ENCODE peak calls at places on chromosomes 12 and 14, in eight cellular contexts. I is Panc1, D is GM23338, G is HCT116, Y is GM12878, E is K562, B is upper lobe of left lung, L is HepG2. T is an unnamed sample.

GRCh38 chr14:77390188-77390587 is 13.0 kb downstream of the SAMD15 start:
- ATAC-seq in B (no peak), I (no peak), Y (no peak), E (peak), G (no peak), L (peak), D (no peak), T (no peak)

GRCh38 chr12:105261010-105261409 is 25.0 kb upstream of the APPL2 start:
- ATAC-seq in G (no peak), Y (peak), D (no peak), E (no peak), I (no peak), B (no peak), L (no peak), T (no peak)

GRCh38 chr14:52413729-52414453 is 99.8 kb downstream of the PTGER2 start:
- ATAC-seq in Y (peak), G (no peak), B (peak), I (no peak), D (no peak), L (no peak), E (no peak), T (no peak)

GRCh38 chr12:59579616-59580015 is 16.2 kb upstream of the SLC16A7 start:
- ATAC-seq in L (no peak), E (no peak), D (no peak), Y (no peak), I (no peak), G (no peak), B (no peak), T (no peak)

GRCh38 chr14:68882235-68882634 is 89.4 kb upstream of the ZFP36L1 start:
- ATAC-seq in L (no peak), D (no peak), I (no peak), B (no peak), G (no peak), Y (no peak), E (no peak), T (no peak)

GRCh38 chr14:99232406-99233214 is 39.4 kb downstream of the BCL11B start:
- ATAC-seq in E (no peak), Y (peak), B (no peak), L (no peak), G (no peak), I (no peak), D (no peak), T (no peak)

GRCh38 chr14:46018846-46019420 is 632.6 kb downstream of the RPL10L start:
- ATAC-seq in I (no peak), D (no peak), G (no peak), E (no peak), L (no peak), Y (no peak), B (no peak), T (no peak)

GRCh38 chr12:11635341-11635740 is 14.1 kb upstream of the ETV6 start:
- ATAC-seq in E (no peak), D (no peak), G (no peak), Y (no peak), L (no peak), I (no peak), B (no peak), T (no peak)

GRCh38 chr12:99983721-99984258 is 946 bp downstream of the ANKS1B start:
- ATAC-seq in G (no peak), I (peak), B (no peak), D (peak), L (peak), Y (no peak), E (no peak), T (peak)

GRCh38 chr14:71908141-71908540 is 24.1 kb upstream of the RGS6 start:
- ATAC-seq in Y (no peak), B (no peak), D (no peak), I (no peak), E (no peak), L (no peak), G (no peak), T (no peak)

GRCh38 chr12:71694099-71694820 is 8.4 kb downstream of the TMEM19 start:
- ATAC-seq in E (peak), D (no peak), L (peak), G (no peak), Y (peak), B (no peak), I (no peak), T (no peak)

GRCh38 chr14:30980980-30981379 is 44.5 kb upstream of the AP4S1 start:
- ATAC-seq in Y (peak), I (no peak), D (no peak), E (no peak), G (no peak), B (no peak), L (peak), T (no peak)

GRCh38 chr12:19641235-19642080 is 202.2 kb downstream of the AEBP2 start:
- ATAC-seq in L (no peak), E (no peak), B (no peak), Y (no peak), G (no peak), D (no peak), I (no peak), T (no peak)

GRCh38 chr14:96584907-96585671 is 82.9 kb downstream of the PAPOLA start:
- ATAC-seq in I (no peak), B (no peak), D (peak), E (no peak), Y (no peak), L (no peak), G (no peak), T (no peak)

GRCh38 chr12:59077153-59077930 is 157.0 kb upstream of the LRIG3 start:
- ATAC-seq in E (no peak), B (no peak), G (no peak), I (no peak), D (no peak), L (no peak), Y (no peak), T (no peak)

GRCh38 chr12:32532951-32533350 is 133.6 kb downstream of the FGD4 start:
- ATAC-seq in I (no peak), D (peak), E (no peak), Y (no peak), B (no peak), G (no peak), L (no peak), T (no peak)

GRCh38 chr14:61712137-61712536 is 16.8 kb downstream of the HIF1A start:
- ATAC-seq in Y (peak), E (no peak), I (no peak), B (no peak), D (no peak), L (no peak), G (no peak), T (no peak)

GRCh38 chr12:81492131-81492720 is 266.9 kb downstream of the PPFIA2 start:
- ATAC-seq in G (no peak), D (no peak), L (no peak), E (no peak), I (no peak), B (no peak), Y (no peak), T (no peak)
- TF ChIP-seq POLR2AphosphoS5 in G (no peak), D (no peak), L (no peak), E (no peak), I (no peak), B (no peak), Y (no peak), T (no peak)

DNA sequence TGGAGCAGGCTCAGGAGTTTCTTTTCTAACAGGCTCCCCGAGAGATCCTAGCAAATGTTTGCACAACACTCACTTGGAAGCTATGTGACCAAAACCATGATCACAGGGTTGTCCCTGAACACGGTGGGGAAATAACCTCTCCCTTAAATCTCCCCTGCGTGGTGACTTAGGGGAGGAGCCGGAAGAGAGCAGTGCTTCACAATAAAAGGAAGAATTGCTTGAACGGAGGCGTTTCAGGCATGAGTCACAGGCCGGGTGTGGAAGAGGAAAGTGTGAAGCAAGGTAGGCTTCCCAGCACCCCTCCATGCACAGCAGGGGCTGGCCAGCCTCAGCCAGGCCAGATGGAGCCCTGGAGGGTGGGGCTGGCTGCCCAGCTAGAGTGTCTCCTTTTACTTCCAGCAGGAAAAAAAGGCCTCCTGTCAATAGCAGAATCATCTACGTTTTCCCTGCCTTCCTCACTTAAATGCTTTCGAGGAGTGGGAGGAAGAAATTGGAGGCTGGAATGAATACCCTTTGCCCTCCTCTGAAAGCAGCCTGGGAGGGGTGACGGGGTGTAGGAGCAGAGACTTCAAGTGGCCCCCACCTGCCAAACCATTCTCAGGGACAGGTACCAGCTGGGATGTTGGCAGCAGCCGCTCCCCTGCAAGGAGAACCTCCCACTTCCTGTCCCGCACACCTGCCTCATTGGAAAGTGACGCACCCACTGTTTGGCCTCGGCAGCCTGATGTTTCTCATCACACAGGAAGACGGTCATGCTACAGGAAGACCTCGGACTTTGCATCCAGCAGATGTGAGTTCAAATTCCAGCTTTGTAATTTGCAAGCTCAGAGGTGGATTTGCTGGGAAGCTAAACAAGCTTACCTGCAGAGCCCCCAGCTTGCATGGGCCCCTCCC is 30.1 kb upstream of the PPP2R5C start:
- ATAC-seq in Y (peak), B (peak), L (peak), I (peak), G (peak), D (peak), E (peak), T (peak)
- TF ChIP-seq POLR2AphosphoS5 in Y (no peak), B (peak), L (peak), I (no peak), G (peak), D (no peak), E (no peak), T (peak)

DNA sequence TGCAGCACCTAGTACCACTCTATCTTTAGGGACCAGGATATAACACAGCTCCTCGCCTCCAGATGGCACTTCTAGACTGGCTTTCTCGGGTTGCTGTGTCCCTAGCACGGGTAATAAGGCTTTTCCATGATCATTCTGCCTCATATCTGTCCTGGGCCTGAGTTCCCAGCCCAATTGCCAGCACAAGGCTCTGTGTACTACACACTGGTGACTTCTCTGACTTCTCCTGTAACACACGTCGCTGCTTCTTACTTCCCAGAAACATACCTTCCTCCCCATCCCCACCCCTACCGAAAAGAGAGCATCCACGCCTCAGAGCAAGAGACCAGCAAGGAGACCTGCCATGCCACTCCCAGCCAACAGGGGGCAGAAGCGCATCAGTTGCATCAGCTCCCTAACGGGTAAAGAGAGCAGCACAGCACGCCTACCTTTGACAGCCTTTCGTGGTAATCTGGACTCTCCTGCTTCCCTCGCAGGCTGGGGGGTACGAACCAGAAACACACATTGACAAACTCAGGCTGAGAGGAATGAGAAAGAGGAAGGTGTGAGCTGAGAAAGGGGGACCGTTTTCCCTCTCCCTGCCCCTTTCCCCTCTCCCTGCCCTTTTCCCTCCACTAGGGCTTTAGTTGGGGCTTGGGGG is 21.2 kb upstream of the ZNF740 start:
- ATAC-seq in L (peak), G (peak), D (peak), Y (peak), I (peak), B (peak), E (peak), T (peak)
- TF ChIP-seq POLR2AphosphoS5 in L (no peak), G (peak), D (no peak), Y (no peak), I (no peak), B (no peak), E (no peak), T (peak)

DNA sequence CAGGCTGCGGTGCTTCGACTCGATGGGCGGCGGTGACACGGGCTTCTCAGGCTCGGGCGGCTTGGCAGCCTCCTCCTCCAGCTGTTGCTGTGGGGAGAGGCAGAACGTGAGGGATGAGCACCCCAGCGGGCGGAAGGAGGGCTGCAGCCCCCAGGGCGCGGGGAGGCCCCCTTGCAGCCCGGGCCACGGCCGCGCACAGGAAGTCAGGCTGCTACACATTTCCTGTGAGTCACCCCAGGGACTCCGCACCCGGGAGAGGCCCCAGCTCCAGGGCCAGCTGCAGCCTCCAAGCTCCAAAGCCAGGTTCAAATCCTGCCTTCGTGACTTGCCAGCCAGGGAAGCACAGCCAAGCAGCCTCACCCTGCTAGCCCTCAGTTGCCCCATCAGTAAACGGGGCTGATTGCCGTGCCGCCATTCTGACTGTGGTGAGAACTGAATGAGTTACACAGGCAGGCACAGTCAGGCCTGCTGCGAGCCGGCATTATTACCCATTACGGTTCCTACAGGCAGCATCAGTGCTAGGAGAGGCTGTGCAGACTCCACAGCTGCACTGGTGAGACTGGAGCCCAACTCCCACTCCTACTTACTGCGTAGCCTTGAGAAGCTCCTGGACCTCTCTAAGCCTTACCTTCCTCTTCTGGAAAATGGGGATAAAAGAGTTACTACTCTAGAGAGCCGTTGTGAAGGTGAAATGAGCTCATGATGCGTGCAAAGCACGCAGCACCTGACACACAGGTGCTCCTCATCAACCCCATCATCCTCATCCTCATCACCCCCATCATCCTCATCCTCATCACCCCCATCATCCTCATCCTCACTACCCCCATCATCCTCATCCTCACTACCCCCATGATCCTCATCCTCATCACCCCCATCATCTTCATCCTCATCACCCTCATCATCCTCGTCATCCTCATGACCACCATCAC is 100.9 kb downstream of the NCOR2 start:
- ATAC-seq in B (peak), G (no peak), E (peak), Y (peak), L (peak), D (no peak), I (peak), T (peak)
- TF ChIP-seq POLR2AphosphoS5 in B (peak), G (no peak), E (no peak), Y (peak), L (no peak), D (no peak), I (no peak), T (no peak)

GRCh38 chr12:122862872-122863701 is 27.8 kb downstream of the HIP1R start:
- ATAC-seq in G (no peak), E (no peak), I (peak), L (peak), D (no peak), Y (no peak), B (peak), T (no peak)

GRCh38 chr12:122860854-122861585 is 25.8 kb downstream of the HIP1R start:
- ATAC-seq in G (no peak), D (no peak), L (no peak), Y (no peak), I (peak), E (no peak), B (no peak), T (no peak)

GRCh38 chr12:122860052-122860853 is 25.0 kb downstream of the HIP1R start:
- ATAC-seq in D (peak), B (peak), Y (peak), I (peak), L (peak), E (peak), G (peak), T (peak)

GRCh38 chr12:122862110-122862634 is 26.9 kb downstream of the HIP1R start:
- ATAC-seq in E (no peak), G (no peak), B (no peak), L (no peak), I (peak), Y (no peak), D (no peak), T (no peak)

DNA sequence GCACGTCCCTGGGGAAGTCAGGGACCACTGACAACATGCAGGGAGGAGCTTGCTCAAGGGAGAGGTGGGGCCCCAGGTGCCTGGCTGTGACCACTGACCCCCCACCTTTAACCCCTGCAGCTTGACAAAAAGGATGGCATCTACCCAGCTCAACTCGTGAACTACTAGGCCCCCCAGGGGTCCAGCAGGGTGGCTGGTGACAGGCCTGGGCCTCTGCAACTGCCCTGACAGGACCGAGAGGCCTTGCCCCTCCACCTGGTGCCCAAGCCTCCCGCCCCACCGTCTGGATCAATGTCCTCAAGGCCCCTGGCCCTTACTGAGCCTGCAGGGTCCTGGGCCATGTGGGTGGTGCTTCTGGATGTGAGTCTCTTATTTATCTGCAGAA is 26.3 kb downstream of the HIP1R start:
- ATAC-seq in I (peak), D (no peak), G (no peak), L (no peak), E (no peak), B (no peak), Y (no peak), T (no peak)
- TF ChIP-seq POLR2AphosphoS5 in I (no peak), D (no peak), G (peak), L (no peak), E (no peak), B (no peak), Y (no peak), T (no peak)